ENCODE peak calls at places on chromosomes 7 and 10, in four cellular contexts. E is body of pancreas, K is astrocyte, G is H7. P is an unnamed sample.

GRCh38 chr7:91280180-91280579 is 15.9 kb downstream of the FZD1 start:
- DNase-seq in E (no peak), K (no peak), G (peak), P (no peak)

GRCh38 chr7:144027070-144027469 is 21.7 kb upstream of the OR2A5 start:
- DNase-seq in E (no peak), K (no peak), G (no peak), P (no peak)

GRCh38 chr10:12412671-12413368 is 63.5 kb downstream of the CAMK1D start:
- DNase-seq in E (no peak), K (no peak), G (no peak), P (no peak)

GRCh38 chr10:112296908-112297331 is 13.7 kb downstream of the TECTB start:
- DNase-seq in E (no peak), K (no peak), G (no peak), P (no peak)

GRCh38 chr7:23246540-23246939 is at the start of gene GPNMB:
- DNase-seq in E (no peak), K (peak), G (no peak), P (peak)

GRCh38 chr10:60604356-60604755 is 173.9 kb upstream of the CDK1 start:
- DNase-seq in E (no peak), K (peak), G (no peak), P (no peak)

GRCh38 chr10:15624405-15625191 is 95.1 kb downstream of the ITGA8 start:
- DNase-seq in E (no peak), K (peak), G (no peak), P (no peak)

GRCh38 chr10:48634198-48634983 is 29.5 kb upstream of the ARHGAP22 start:
- DNase-seq in E (no peak), K (peak), G (no peak), P (peak)

GRCh38 chr7:155713382-155713781 is 68.9 kb downstream of the RBM33 start:
- DNase-seq in E (peak), K (no peak), G (peak), P (no peak)

GRCh38 chr10:80504158-80504811 is 33.4 kb upstream of the SH2D4B start:
- DNase-seq in E (peak), K (no peak), G (peak), P (no peak)

GRCh38 chr10:28089467-28089866 is 90.6 kb upstream of the ODAD2 start:
- DNase-seq in E (no peak), K (peak), G (no peak), P (peak)

GRCh38 chr10:16891375-16892313 is 74.4 kb upstream of the RSU1 start:
- DNase-seq in E (peak), K (peak), G (peak), P (peak)

GRCh38 chr7:122304604-122304975 is at the start of gene FEZF1:
- DNase-seq in E (peak), K (no peak), G (peak), P (no peak)

GRCh38 chr10:70743430-70743788 is 41.8 kb downstream of the TBATA start:
- DNase-seq in E (no peak), K (no peak), G (no peak), P (no peak)

GRCh38 chr7:132084776-132085388 is 491.4 kb downstream of the PLXNA4 start:
- DNase-seq in E (no peak), K (no peak), G (peak), P (no peak)

GRCh38 chr10:4294996-4295792 is 510.2 kb upstream of the KLF6 start:
- DNase-seq in E (no peak), K (no peak), G (no peak), P (no peak)

GRCh38 chr7:2876031-2876862 is 32.1 kb upstream of the GNA12 start:
- DNase-seq in E (no peak), K (peak), G (peak), P (peak)

DNA sequence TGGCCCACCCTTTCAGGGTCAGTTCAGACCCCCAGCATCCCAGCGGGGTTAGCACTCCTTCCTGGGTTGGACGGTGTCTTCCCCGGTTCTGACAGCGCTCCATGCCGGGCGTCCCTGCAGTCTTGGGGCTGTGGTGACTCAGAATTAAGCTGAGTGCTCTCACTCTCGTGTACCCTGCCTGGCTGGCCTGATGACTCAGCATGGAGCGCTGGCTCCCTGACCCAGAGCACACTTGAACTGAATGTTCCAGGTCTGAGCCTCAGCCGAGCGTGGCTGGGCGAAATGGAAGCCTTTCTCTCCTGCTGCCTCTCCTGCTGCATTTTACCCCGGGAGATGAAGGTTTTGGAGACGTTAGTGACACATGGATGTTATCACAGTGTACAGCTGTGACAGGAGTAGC is 7.1 kb downstream of the BAG3 start:
- DNase-seq in E (peak), K (peak), G (peak), P (peak)
- H3K4me3 ChIP-seq in E (no peak), K (peak), G (no peak), P (no peak)

GRCh38 chr7:100433592-100434296 is 2.6 kb downstream of the PPP1R35 start:
- DNase-seq in E (no peak), K (no peak), G (no peak), P (no peak)
- H3K4me3 ChIP-seq in E (no peak), K (no peak), G (no peak), P (no peak)

GRCh38 chr10:100881552-100882250 is 31.1 kb upstream of the SLF2 start:
- DNase-seq in E (no peak), K (no peak), G (peak), P (no peak)

GRCh38 chr10:100882681-100883321 is 30.0 kb upstream of the SLF2 start:
- DNase-seq in E (no peak), K (peak), G (peak), P (no peak)

GRCh38 chr10:100882251-100882643 is 30.5 kb upstream of the SLF2 start:
- DNase-seq in E (no peak), K (no peak), G (peak), P (no peak)

GRCh38 chr10:100886099-100886498 is 26.7 kb upstream of the SLF2 start:
- DNase-seq in E (no peak), K (no peak), G (no peak), P (peak)

GRCh38 chr10:100883322-100883821 is 29.4 kb upstream of the SLF2 start:
- DNase-seq in E (no peak), K (no peak), G (peak), P (no peak)
- H3K4me3 ChIP-seq in E (no peak), K (no peak), G (no peak), P (no peak)

GRCh38 chr10:68110027-68110426 is 739 bp downstream of the MYPN start:
- DNase-seq in E (no peak), K (no peak), G (no peak), P (no peak)

GRCh38 chr10:68111580-68111979 is 2.3 kb downstream of the MYPN start:
- DNase-seq in E (no peak), K (no peak), G (no peak), P (no peak)

GRCh38 chr10:68107651-68108449 is 1.4 kb upstream of the MYPN start:
- DNase-seq in E (no peak), K (no peak), G (no peak), P (no peak)

GRCh38 chr10:68106656-68107055 is 2.6 kb upstream of the MYPN start:
- DNase-seq in E (no peak), K (peak), G (no peak), P (peak)

DNA sequence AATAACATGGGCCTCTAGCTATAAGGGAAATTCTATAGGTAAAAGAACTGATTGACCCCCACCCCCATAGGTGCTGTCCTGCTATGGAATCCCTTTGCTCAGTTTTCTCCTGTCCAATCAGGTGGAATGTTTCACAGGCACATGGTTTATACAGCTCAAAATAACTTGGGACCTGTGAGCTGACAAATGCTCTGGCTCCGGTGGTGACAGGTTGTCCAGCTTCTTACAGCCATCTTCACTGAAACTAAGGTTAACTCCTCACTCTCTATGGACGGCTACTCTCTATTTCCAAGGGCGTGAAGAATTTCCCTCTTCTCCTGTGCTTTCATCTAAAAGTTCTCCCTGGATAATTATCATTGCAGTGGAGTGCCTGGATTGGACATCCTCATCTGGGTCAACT is at the start of gene MYPN:
- DNase-seq in E (no peak), K (no peak), G (no peak), P (no peak)
- H3K4me3 ChIP-seq in E (no peak), K (no peak), G (no peak), P (no peak)

GRCh38 chr10:89303161-89303560 is 1.3 kb downstream of the IFIT2 start:
- DNase-seq in E (no peak), K (no peak), G (no peak), P (no peak)
- H3K4me3 ChIP-seq in E (no peak), K (no peak), G (no peak), P (no peak)

DNA sequence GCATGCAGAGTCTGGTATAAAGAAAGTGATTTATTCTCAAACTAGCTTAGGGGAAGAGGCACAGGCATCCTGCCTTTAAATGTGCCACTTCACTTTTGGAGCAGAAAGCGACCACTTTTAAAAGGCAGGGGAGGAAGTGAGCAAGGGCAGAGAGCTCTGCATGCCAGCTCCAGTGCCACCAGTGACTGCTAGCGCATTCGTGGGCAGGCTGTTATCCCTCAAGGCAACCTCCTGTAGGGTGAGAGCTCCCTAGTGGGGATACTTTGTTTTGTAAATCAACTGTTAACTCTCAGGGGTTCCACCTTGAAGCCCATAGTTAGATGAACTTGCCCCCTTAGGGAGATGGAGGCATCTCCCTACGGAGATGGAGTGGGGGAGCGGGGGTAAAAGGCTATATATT is 29.4 kb upstream of the GRB10 start:
- DNase-seq in E (no peak), K (no peak), G (no peak), P (no peak)
- H3K4me3 ChIP-seq in E (no peak), K (no peak), G (no peak), P (no peak)

GRCh38 chr10:124416733-124417132 is 2.0 kb downstream of the OAT start:
- DNase-seq in E (peak), K (peak), G (no peak), P (no peak)
- H3K4me3 ChIP-seq in E (no peak), K (no peak), G (no peak), P (no peak)

GRCh38 chr10:119643306-119644214 is 7.6 kb upstream of the BAG3 start:
- DNase-seq in E (no peak), K (peak), G (no peak), P (no peak)
- H3K4me3 ChIP-seq in E (no peak), K (no peak), G (no peak), P (no peak)